ENCODE peak calls at places on chromosomes 12 and 14, in seven cellular contexts. E is H1, V is HepG2, U is SK-N-SH, S is HCT116, K is K562, L is GM12878. O is an unnamed sample.

GRCh38 chr14:76687611-76688372 is 73.5 kb upstream of the VASH1 start:
- DNase-seq in E (peak), V (peak), U (no peak), S (no peak), K (no peak), L (no peak), O (no peak)

GRCh38 chr14:101175731-101176534 is 272.4 kb upstream of the RTL1 start:
- DNase-seq in E (no peak), V (no peak), U (peak), S (no peak), K (no peak), L (no peak), O (no peak)

GRCh38 chr14:33435911-33436310 is 497.2 kb downstream of the NPAS3 start:
- DNase-seq in E (no peak), V (no peak), U (no peak), S (no peak), K (no peak), L (no peak), O (no peak)

GRCh38 chr12:29762637-29763300 is 21.0 kb downstream of the TMTC1 start:
- DNase-seq in E (no peak), V (no peak), U (no peak), S (no peak), K (no peak), L (no peak), O (no peak)

GRCh38 chr14:24398943-24399801 is at the start of gene NYNRIN:
- DNase-seq in E (peak), V (no peak), U (peak), S (no peak), K (peak), L (no peak), O (no peak)

GRCh38 chr14:44564908-44565307 is 57.8 kb upstream of the FSCB start:
- DNase-seq in E (no peak), V (no peak), U (no peak), S (no peak), K (no peak), L (no peak), O (no peak)

GRCh38 chr12:1576410-1577240 is 17.8 kb downstream of the FBXL14 start:
- DNase-seq in E (no peak), V (no peak), U (peak), S (no peak), K (no peak), L (no peak), O (no peak)

GRCh38 chr12:118428643-118429042 is 52.3 kb downstream of the SUDS3 start:
- DNase-seq in E (no peak), V (no peak), U (no peak), S (no peak), K (no peak), L (no peak), O (no peak)

GRCh38 chr12:46959484-46959883 is 119.9 kb upstream of the PCED1B start:
- DNase-seq in E (no peak), V (no peak), U (no peak), S (peak), K (no peak), L (no peak), O (no peak)

GRCh38 chr12:117100251-117100650 is 1.0 kb upstream of the TESC start:
- DNase-seq in E (no peak), V (no peak), U (peak), S (peak), K (peak), L (no peak), O (no peak)

GRCh38 chr12:132288516-132289188 is 40.7 kb downstream of the GALNT9 start:
- DNase-seq in E (no peak), V (no peak), U (no peak), S (no peak), K (no peak), L (no peak), O (no peak)

GRCh38 chr12:89863332-89863938 is 154.8 kb upstream of the ATP2B1 start:
- DNase-seq in E (no peak), V (no peak), U (no peak), S (no peak), K (no peak), L (peak), O (no peak)

GRCh38 chr12:49658276-49658675 is 34.9 kb downstream of the PRPF40B start:
- DNase-seq in E (no peak), V (no peak), U (no peak), S (no peak), K (no peak), L (no peak), O (no peak)

GRCh38 chr12:905273-906076 is 44.0 kb downstream of the RAD52 start:
- DNase-seq in E (no peak), V (no peak), U (no peak), S (no peak), K (no peak), L (no peak), O (no peak)

GRCh38 chr12:19382111-19382526 is 57.2 kb upstream of the AEBP2 start:
- DNase-seq in E (no peak), V (peak), U (no peak), S (no peak), K (no peak), L (peak), O (no peak)

GRCh38 chr14:28515571-28515970 is 251.0 kb upstream of the FOXG1 start:
- DNase-seq in E (no peak), V (no peak), U (no peak), S (no peak), K (no peak), L (no peak), O (no peak)

GRCh38 chr12:25796523-25797000 is 161.9 kb upstream of the RASSF8 start:
- DNase-seq in E (no peak), V (no peak), U (no peak), S (no peak), K (no peak), L (no peak), O (no peak)

GRCh38 chr12:130041983-130042812 is 120.1 kb upstream of the FZD10 start:
- DNase-seq in E (peak), V (no peak), U (peak), S (no peak), K (peak), L (no peak), O (peak)

DNA sequence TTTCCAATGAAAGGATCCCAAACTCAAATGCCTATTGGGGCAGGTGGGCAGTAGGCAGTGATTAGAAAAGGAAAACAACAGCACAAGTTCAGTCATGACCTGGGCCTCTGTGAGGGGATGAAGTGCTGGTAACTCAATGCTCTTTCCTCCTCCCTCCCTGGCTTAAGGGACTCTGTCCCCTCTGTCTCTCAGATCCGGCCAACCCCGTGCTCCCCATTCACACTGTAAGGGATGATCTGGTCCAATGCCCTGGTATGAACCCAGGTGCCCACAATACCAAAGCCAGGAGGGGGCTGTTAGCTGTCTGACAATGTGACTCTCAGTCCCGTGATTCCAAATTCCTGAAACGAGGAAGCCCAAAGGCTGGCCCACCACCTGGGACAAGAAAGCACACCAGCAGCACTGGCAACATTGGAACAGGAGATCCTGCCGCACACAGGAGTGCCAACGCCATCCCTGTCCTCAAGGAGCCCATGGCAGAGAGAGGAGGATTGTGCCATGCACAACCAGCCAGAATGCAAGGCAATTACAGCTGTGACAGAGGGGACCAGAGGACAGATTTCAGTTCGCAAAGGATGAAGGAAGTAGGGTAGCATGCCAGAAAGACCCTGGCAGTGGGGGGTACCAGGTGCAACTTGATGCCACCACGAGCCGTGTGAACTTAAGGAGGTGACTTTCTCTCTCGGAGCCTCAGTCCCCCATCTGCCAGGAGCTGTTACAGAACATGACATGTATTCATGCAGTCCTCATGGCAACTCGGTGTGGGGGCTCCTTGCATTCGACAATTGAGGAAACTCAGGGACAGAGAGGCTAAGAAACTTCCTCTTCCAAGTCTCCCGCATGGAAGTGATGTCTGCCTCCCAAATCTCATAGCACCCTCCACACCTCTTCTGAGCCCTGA is 37.6 kb downstream of the SERPINA3 start:
- DNase-seq in E (peak), V (no peak), U (no peak), S (no peak), K (no peak), L (no peak), O (no peak)
- TF ChIP-seq JUND in E (no peak), V (no peak), U (no peak), S (no peak), K (no peak), L (no peak), O (no peak)

GRCh38 chr12:75476076-75476475 is 4.5 kb upstream of the GLIPR1 start:
- DNase-seq in E (no peak), V (no peak), U (no peak), S (no peak), K (no peak), L (no peak), O (no peak)

GRCh38 chr12:75479963-75480461 is 543 bp upstream of the GLIPR1 start:
- DNase-seq in E (no peak), V (no peak), U (no peak), S (no peak), K (no peak), L (no peak), O (no peak)

GRCh38 chr12:75477137-75477536 is 3.4 kb upstream of the GLIPR1 start:
- DNase-seq in E (no peak), V (no peak), U (no peak), S (no peak), K (no peak), L (no peak), O (no peak)

GRCh38 chr12:75480469-75480949 is at the start of gene GLIPR1:
- DNase-seq in E (no peak), V (peak), U (peak), S (no peak), K (no peak), L (peak), O (peak)

DNA sequence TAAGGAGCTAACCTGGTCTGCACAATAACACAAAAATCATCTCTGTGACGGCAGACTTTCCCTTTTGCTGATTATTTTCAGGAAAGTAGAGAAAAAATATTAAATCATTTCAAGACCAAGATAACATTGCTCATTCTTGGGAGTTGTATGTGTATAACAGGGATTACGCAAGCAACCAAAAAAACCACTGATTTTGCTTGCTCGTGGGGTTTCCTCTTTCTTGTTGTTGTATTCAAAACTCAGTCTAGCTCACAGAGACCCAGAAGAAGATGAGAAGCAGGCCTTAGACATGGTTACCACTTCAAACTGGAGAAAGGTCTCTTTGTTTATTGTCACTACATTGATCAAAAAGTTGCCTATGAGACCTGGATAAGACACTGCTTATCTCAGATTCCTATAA is 2.2 kb upstream of the GLIPR1 start:
- DNase-seq in E (no peak), V (no peak), U (no peak), S (no peak), K (no peak), L (peak), O (no peak)
- TF ChIP-seq JUND in E (no peak), V (no peak), U (no peak), S (no peak), K (no peak), L (no peak), O (no peak)

GRCh38 chr12:12885060-12885792 is 6.1 kb upstream of the GPRC5A start:
- DNase-seq in E (peak), V (no peak), U (no peak), S (no peak), K (peak), L (no peak), O (no peak)
- TF ChIP-seq JUND in E (no peak), V (no peak), U (no peak), S (no peak), K (no peak), L (no peak), O (no peak)

GRCh38 chr14:30914812-30915211 is 40.5 kb downstream of the COCH start:
- DNase-seq in E (no peak), V (no peak), U (no peak), S (no peak), K (no peak), L (no peak), O (no peak)
- TF ChIP-seq JUND in E (no peak), V (no peak), U (no peak), S (no peak), K (no peak), L (no peak), O (no peak)

DNA sequence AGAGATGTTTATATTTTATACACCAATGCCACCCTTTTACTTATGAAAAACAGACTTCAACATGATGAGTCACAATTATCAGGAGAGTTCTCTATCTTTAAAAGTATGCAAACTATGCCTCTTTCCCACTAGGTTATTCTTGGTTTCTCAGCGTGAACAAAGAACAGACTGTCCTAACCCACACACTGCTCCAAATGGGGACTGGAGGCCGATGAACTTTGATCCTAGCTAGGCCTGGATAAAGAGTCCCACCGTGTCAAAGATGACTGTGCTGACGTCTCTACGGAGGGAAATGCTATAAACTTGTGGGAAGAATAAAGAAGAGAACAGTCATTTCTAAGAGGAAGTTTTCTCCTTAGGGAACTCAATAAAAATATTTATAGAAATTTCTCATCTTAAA is 160.1 kb downstream of the EPS8 start:
- DNase-seq in E (no peak), V (peak), U (no peak), S (peak), K (no peak), L (peak), O (no peak)
- TF ChIP-seq JUND in E (no peak), V (no peak), U (peak), S (peak), K (no peak), L (no peak), O (no peak)

GRCh38 chr12:64729909-64730584 is 29.2 kb downstream of the GNS start:
- DNase-seq in E (no peak), V (no peak), U (no peak), S (no peak), K (no peak), L (peak), O (no peak)
- TF ChIP-seq JUND in E (no peak), V (no peak), U (no peak), S (no peak), K (no peak), L (no peak), O (no peak)

DNA sequence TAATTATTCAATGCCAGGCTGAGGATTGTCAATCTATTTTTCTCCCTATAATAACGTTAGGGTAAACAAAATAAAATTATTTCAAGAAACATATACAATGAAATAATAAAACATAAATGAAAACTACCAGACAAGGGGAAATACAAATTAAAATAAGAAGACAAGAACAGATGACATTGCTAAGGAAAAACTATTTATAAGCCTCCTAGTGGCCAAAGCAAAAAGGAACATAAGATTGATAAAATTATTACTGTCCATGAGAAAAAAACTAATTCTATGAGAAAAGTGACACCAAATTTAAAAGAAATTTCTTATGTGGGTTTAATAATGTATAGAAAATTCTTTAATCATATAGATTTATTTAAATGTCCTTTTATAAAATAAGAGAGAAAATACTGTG is 294.7 kb downstream of the TTC6 start:
- DNase-seq in E (no peak), V (no peak), U (no peak), S (no peak), K (no peak), L (no peak), O (no peak)
- TF ChIP-seq JUND in E (no peak), V (no peak), U (no peak), S (no peak), K (no peak), L (no peak), O (no peak)

GRCh38 chr12:124828264-124829007 is 35.2 kb downstream of the SCARB1 start:
- DNase-seq in E (no peak), V (peak), U (no peak), S (no peak), K (no peak), L (no peak), O (peak)
- TF ChIP-seq JUND in E (no peak), V (no peak), U (no peak), S (no peak), K (no peak), L (no peak), O (no peak)

DNA sequence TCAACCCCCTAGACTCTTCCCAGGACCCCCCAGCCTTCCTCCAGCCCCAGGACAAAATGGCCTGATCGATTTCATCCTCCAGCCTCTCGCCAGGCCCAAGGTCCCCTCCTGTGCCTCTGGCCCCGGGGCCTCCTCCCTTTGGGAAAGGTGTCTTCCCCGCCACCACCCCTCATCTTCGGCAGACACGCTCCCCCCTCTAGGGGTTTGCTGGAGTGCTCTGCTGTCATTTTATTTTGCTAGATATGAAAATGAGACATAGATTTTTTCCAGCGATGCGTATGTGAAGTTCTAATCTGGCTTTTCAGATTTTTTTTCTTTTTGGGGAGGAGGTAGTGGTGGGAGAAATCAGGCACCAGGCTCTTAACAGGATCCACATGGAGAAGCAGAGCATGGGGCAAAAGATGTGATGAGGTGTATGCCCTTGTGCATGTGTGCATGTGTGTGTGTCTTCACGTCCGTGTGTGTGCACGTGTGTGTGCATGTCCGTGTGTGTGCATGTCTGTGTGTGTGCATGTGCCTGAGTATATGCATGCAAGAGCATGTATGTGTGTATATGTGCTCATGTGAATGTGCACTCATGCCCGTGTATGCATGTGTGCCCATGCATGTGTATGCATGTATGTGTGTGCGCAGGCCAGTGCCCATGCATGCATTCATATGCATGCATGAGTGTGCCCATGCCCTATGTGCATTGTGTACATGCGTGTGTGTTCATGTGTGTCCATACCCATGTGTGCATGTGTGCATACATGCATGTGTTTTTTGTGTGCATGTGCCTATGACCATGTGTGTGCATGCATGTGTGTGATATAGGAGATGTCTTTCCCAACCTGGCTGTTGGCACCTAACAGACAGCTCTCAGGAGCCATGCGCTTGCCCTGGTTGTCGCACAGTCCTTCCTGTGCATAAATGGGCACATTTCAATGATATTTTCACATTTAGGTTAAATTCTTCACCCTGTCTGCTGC is 203.0 kb downstream of the RBM19 start:
- DNase-seq in E (no peak), V (no peak), U (peak), S (no peak), K (no peak), L (no peak), O (no peak)
- TF ChIP-seq JUND in E (no peak), V (no peak), U (no peak), S (no peak), K (no peak), L (no peak), O (no peak)